ENCODE peak calls at places on chromosomes 1 and 21, in six cellular contexts. Z is A549, O is GM12878, B is NB4, L is HepG2, K is K562. N is an unnamed sample.

GRCh38 chr1:23719162-23719820 is 24.0 kb upstream of the ELOA start:
- DNase-seq in K (no peak), Z (no peak), B (no peak), O (no peak), L (no peak), N (no peak)

GRCh38 chr1:215321802-215322201 is 239.3 kb downstream of the KCNK2 start:
- DNase-seq in K (no peak), Z (no peak), B (no peak), O (no peak), L (no peak), N (no peak)

GRCh38 chr1:59687081-59687480 is 127.7 kb upstream of the HOOK1 start:
- DNase-seq in K (no peak), O (no peak), L (no peak), B (no peak), Z (no peak), N (no peak)

GRCh38 chr21:31136891-31137290 is 98.6 kb upstream of the KRTAP19-8 start:
- DNase-seq in L (no peak), B (peak), Z (no peak), O (peak), K (no peak), N (peak)

GRCh38 chr1:206540044-206540758 is 32.9 kb downstream of the RASSF5 start:
- DNase-seq in B (no peak), K (no peak), Z (no peak), O (no peak), L (no peak), N (no peak)

GRCh38 chr1:90474731-90475130 is 242.4 kb downstream of the BARHL2 start:
- DNase-seq in Z (no peak), O (no peak), B (no peak), L (no peak), K (no peak), N (no peak)

GRCh38 chr1:93440272-93440671 is 7.6 kb upstream of the FNBP1L start:
- DNase-seq in L (peak), Z (no peak), B (no peak), O (no peak), K (no peak), N (no peak)

GRCh38 chr1:119595606-119596005 is 52.5 kb downstream of the ZNF697 start:
- DNase-seq in Z (no peak), K (no peak), O (no peak), L (no peak), B (no peak), N (peak)

GRCh38 chr1:56434659-56435202 is 144.6 kb downstream of the PLPP3 start:
- DNase-seq in Z (no peak), L (no peak), K (peak), O (no peak), B (no peak), N (no peak)

GRCh38 chr1:234933475-234933874 is 195.2 kb downstream of the TOMM20 start:
- DNase-seq in L (no peak), K (no peak), O (peak), Z (no peak), B (peak), N (peak)

GRCh38 chr1:228372183-228373003 is 34.2 kb downstream of the TRIM11 start:
- DNase-seq in Z (no peak), O (no peak), L (no peak), B (no peak), K (peak), N (no peak)

GRCh38 chr1:21901473-21901847 is 35.6 kb downstream of the HSPG2 start:
- DNase-seq in Z (no peak), L (no peak), K (no peak), O (no peak), B (no peak), N (peak)

GRCh38 chr1:206969090-206969489 is 1.2 kb downstream of the FCAMR start:
- DNase-seq in L (no peak), Z (no peak), B (no peak), K (no peak), O (no peak), N (no peak)

GRCh38 chr1:28591708-28592313 is at the start of gene RAB42:
- DNase-seq in B (peak), Z (no peak), K (peak), O (no peak), L (peak), N (no peak)

GRCh38 chr1:2032737-2033136 is 13.6 kb downstream of the GABRD start:
- DNase-seq in K (no peak), O (no peak), B (no peak), L (no peak), Z (no peak), N (no peak)

GRCh38 chr1:94772840-94773239 is 47.3 kb upstream of the SLC44A3 start:
- DNase-seq in O (no peak), K (no peak), B (no peak), Z (no peak), L (no peak), N (no peak)

GRCh38 chr1:98981917-98982513 is 22.6 kb downstream of the PLPPR5 start:
- DNase-seq in L (no peak), Z (no peak), K (no peak), B (no peak), O (no peak), N (peak)

GRCh38 chr1:119159963-119160362 is 19.5 kb upstream of the WARS2 start:
- DNase-seq in K (no peak), L (no peak), Z (no peak), O (no peak), B (no peak), N (no peak)

GRCh38 chr1:226939439-226940028 is 560 bp upstream of the COQ8A start:
- DNase-seq in O (no peak), B (no peak), Z (no peak), L (no peak), K (peak), N (no peak)

GRCh38 chr1:200154069-200154767 is 126.7 kb downstream of the NR5A2 start:
- DNase-seq in O (peak), B (peak), L (no peak), Z (no peak), K (peak), N (peak)

GRCh38 chr1:241605146-241605805 is 34.9 kb downstream of the CHML start:
- DNase-seq in L (peak), B (peak), Z (peak), K (no peak), O (no peak), N (no peak)

GRCh38 chr1:230026572-230026971 is 40.5 kb upstream of the GALNT2 start:
- DNase-seq in K (no peak), B (peak), O (no peak), Z (no peak), L (no peak), N (no peak)

GRCh38 chr21:17495680-17496079 is 17.2 kb upstream of the CXADR start:
- DNase-seq in K (no peak), L (peak), O (no peak), Z (no peak), B (no peak), N (no peak)

GRCh38 chr1:185654952-185655314 is 79.3 kb upstream of the HMCN1 start:
- DNase-seq in O (no peak), B (no peak), K (no peak), Z (no peak), L (no peak), N (no peak)

GRCh38 chr1:224503161-224504118 is 68.8 kb upstream of the WDR26 start:
- DNase-seq in B (peak), L (peak), O (peak), Z (peak), K (peak), N (peak)

GRCh38 chr1:204359474-204360255 is at the start of gene PLEKHA6:
- DNase-seq in K (peak), B (peak), L (no peak), O (no peak), Z (no peak), N (no peak)

GRCh38 chr1:115288799-115289198 is 49.2 kb downstream of the NGF start:
- DNase-seq in B (no peak), L (no peak), O (no peak), K (no peak), Z (no peak), N (no peak)

GRCh38 chr1:167554028-167554779 is 642 bp upstream of the CREG1 start:
- DNase-seq in L (no peak), B (peak), Z (no peak), O (no peak), K (no peak), N (no peak)

GRCh38 chr1:24384251-24385090 is 29.1 kb downstream of the STPG1 start:
- DNase-seq in K (no peak), L (no peak), B (no peak), O (no peak), Z (no peak), N (peak)

GRCh38 chr1:31501505-31501904 is 74.8 kb upstream of the TINAGL1 start:
- DNase-seq in L (no peak), K (no peak), Z (no peak), B (no peak), O (no peak), N (no peak)

GRCh38 chr1:19418503-19418971 is 66.8 kb downstream of the CAPZB start:
- DNase-seq in L (no peak), Z (no peak), O (no peak), B (peak), K (no peak), N (no peak)

GRCh38 chr1:181105134-181106021 is 16.9 kb downstream of the IER5 start:
- DNase-seq in K (peak), B (peak), O (no peak), L (peak), Z (peak), N (peak)

GRCh38 chr1:176559474-176560390 is 96.8 kb downstream of the PAPPA2 start:
- DNase-seq in L (peak), K (peak), Z (peak), B (peak), O (no peak), N (peak)

GRCh38 chr1:213041443-213041842 is 9.6 kb upstream of the RPS6KC1 start:
- DNase-seq in K (no peak), O (no peak), B (peak), L (no peak), Z (no peak), N (no peak)

GRCh38 chr1:165843304-165843703 is 15.9 kb downstream of the UCK2 start:
- DNase-seq in O (no peak), L (no peak), K (no peak), B (no peak), Z (no peak), N (no peak)

GRCh38 chr1:30085814-30086770 is 637.3 kb downstream of the MATN1 start:
- DNase-seq in Z (peak), L (peak), K (peak), O (no peak), B (peak), N (peak)
- TF ChIP-seq MYC in Z (no peak), L (no peak), K (no peak), O (no peak), B (no peak), N (no peak)

DNA sequence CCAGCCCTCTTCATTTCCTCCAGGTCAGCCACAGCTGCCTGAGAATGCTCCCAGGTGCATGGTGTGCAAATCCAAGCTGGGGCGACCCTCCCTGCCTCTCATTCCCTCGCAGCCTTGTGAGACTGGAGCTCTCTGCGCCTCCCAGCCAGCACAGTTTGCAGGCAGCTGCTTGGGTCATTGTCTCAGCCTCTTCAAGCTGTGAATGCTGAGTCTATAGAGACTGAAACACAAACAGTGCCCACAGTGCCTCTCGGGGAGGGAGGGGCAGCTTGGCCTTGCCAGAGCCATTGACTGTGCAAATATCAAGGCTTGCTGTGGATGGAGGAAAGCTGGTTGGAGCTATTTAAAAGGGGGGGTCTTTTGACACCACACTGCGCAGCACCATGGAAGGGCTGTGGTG is 10.6 kb downstream of the PLXNA2 start:
- DNase-seq in B (no peak), O (no peak), Z (no peak), L (peak), K (no peak), N (peak)
- TF ChIP-seq MYC in B (no peak), O (no peak), Z (no peak), L (no peak), K (no peak), N (no peak)

DNA sequence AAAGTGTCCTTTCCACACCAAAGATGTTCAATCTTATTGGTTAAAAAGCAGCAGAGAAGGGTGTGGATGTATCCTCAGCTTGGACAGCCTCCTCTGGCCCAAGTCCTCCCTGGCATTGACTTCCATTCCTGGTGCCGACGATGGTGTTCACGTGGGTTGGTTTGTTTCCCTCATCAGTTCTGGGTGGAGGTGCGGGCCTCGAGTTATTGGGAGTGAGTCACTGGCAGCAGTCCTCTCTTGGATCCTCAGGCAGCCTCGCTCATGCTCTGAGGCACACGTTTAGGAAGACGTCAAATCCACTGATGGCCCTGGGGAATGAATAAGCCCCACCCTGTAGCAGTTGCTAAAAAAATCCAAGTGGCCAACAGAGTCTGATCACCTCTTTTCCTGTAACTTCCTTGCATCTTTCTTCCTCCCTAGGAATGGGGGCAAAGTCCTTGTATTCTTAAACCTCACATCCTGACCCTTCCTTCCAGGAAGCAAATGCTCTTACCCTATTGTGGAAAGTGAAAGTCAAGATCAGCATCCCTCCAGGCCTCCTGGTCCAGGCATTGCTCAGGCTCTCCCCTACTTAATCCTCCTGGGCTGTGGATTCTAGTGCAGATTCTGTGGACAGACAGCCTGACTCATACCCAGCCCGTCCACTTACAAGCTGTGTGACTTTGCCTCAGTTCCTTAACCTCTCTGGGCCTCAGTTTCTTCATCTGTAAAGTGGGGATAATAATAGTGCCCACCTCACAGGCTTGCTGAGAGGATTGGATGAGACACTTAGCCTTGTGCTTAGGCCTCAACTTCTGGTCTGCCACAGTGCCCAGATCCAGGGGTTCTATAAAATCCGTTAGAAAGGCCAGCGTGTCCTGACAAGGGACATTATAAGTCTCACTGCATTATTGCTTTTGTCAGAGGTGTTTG is 111.1 kb downstream of the TLR5 start:
- DNase-seq in O (no peak), L (no peak), Z (peak), B (no peak), K (no peak), N (no peak)
- TF ChIP-seq MYC in O (no peak), L (no peak), Z (no peak), B (no peak), K (no peak), N (no peak)

GRCh38 chr1:6600410-6601048 is 2.1 kb downstream of the KLHL21 start:
- DNase-seq in L (no peak), B (peak), Z (no peak), K (no peak), O (no peak), N (no peak)
- TF ChIP-seq MYC in L (no peak), B (no peak), Z (no peak), K (no peak), O (no peak), N (no peak)

DNA sequence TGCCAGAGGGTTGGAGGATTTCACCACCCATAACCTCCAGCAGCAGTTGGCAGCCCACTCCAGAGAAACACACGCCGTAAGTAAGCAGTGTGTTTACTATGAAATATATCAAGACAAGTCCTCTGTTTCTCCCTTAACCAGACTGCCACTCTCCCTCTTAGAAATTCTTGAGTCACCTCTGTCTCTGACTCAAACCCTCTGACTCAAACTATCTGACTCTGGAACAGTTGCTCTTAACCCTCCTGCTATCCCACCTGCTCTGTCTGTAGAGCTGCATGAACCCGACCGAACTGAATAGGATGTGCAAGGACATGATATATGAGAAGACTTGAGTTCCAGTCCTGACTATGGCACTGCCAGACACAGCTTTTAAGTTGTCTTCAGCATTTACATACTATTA is 14.1 kb downstream of the INPP5B start:
- DNase-seq in B (peak), Z (peak), K (peak), L (no peak), O (no peak), N (no peak)
- TF ChIP-seq MYC in B (no peak), Z (no peak), K (no peak), L (no peak), O (no peak), N (no peak)

DNA sequence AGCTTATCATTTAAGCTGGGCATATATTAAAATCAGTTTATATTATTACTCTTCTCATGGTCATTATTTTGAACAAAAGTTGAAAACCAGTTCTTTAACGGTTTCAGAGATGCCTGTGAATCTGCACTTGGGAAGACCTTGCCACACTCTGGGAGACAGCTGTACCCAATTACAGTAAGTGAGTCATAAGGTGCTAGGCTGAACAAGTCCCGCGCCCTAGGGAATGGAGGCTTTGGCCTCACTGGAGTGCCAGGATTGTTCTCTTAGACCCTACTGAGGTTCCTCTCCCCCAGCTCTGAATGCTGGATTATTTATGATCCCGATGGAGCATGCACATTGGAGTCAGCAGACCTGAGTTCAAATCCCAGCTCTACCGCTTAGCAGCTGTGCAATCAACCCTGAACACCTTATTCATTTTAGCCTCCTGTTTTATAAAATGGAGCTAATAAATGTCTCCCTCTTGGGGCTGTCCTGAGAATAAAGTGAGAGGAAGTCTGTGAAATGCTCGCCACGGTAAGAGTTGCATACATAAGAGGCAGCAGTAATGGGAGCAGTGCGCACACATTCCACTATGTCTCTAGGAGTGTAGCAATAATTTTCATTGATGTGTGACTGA is 266.2 kb downstream of the FOXD2 start:
- DNase-seq in B (peak), L (no peak), Z (peak), K (peak), O (no peak), N (peak)
- TF ChIP-seq MYC in B (no peak), L (no peak), Z (no peak), K (no peak), O (no peak), N (no peak)

GRCh38 chr1:218303176-218303575 is 18.1 kb downstream of the RRP15 start:
- DNase-seq in B (no peak), L (no peak), O (no peak), Z (no peak), K (no peak), N (no peak)
- TF ChIP-seq MYC in B (no peak), L (no peak), O (no peak), Z (no peak), K (no peak), N (no peak)

GRCh38 chr1:37448691-37449417 is 25.5 kb upstream of the ZC3H12A start:
- DNase-seq in K (no peak), L (no peak), B (peak), Z (no peak), O (no peak), N (no peak)
- TF ChIP-seq MYC in K (no peak), L (no peak), B (no peak), Z (no peak), O (no peak), N (no peak)

DNA sequence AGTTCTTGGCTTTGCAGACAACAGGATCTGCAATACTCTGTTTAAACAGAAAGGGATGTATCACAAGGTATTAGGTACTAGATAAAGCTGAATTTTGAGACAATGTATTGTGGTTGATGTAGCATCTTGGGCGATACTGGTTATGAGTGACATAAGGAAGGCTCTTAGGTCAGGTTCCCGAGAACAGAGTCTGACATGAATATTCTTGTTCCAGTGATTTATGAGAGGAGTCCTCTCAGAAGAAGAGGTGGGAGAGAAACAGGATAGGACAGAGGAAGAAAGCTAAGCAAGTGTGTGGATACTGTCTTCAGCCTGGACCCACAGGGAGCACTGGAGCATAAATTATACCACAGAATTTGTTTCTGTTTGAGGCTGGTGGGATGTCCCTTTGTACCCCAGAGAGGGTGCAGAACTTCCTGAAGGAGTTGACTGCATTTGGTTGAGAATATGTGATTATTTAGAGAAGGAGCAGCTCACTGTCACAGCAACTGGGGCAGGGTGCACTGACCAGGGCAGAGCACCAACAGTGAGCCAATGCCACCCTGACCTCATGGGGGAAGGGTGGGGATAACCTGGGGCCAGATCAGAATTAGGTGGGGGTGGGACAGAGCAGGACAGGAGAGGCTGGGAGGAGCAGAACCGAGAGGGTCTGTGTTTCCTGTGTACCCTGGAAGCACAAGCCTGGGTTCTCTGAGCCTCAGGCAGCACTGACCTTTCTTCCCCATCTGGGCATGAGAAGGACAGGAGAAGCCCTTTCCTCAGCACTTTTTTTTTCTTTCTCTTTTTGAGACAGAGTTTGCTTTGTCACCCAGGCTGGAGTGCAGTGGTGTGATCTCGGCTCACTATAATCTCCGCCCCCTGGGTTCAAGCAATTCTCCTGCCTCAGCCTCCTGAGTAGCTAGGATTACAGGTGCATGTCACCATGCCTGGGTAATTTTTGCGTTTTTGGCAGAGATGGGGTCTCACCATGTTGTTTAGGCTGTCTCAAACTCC is 36.3 kb upstream of the SLC6A9 start:
- DNase-seq in Z (no peak), L (no peak), K (no peak), B (peak), O (peak), N (no peak)
- TF ChIP-seq MYC in Z (no peak), L (no peak), K (no peak), B (no peak), O (no peak), N (no peak)

GRCh38 chr1:162922196-162922595 is 61.2 kb upstream of the CCDC190 start:
- DNase-seq in K (no peak), B (no peak), L (no peak), Z (no peak), O (no peak), N (peak)
- TF ChIP-seq MYC in K (no peak), B (no peak), L (no peak), Z (no peak), O (no peak), N (no peak)